ENCODE peak calls at places on chromosomes 1 and 21, in five cellular contexts. X, V, W, C and S are unnamed samples.

GRCh38 chr21:26449161-26449560 is 123.9 kb downstream of the CYYR1 start:
- DNase-seq in C (peak; percentile 88), V (no peak), W (peak; percentile 80), X (no peak), S (no peak)

GRCh38 chr1:67482733-67483482 is 52.7 kb upstream of the SERBP1 start:
- DNase-seq in V (no peak), C (no peak), W (no peak), X (no peak), S (no peak)

GRCh38 chr21:44426663-44427191 is 28.6 kb upstream of the LRRC3 start:
- DNase-seq in V (no peak), X (no peak), W (no peak), C (no peak), S (peak; percentile 56)

GRCh38 chr1:223718850-223719249 is 6.5 kb downstream of the CAPN2 start:
- DNase-seq in W (no peak), X (peak; percentile 51), V (no peak), C (peak; percentile 42), S (no peak)

GRCh38 chr1:85569122-85569521 is 11.4 kb upstream of the CCN1 start:
- DNase-seq in W (peak; percentile 75), X (peak; percentile 59), V (no peak), C (peak; percentile 92), S (no peak)

GRCh38 chr1:43764581-43764980 is 57.2 kb downstream of the ST3GAL3 start:
- DNase-seq in V (no peak), W (no peak), C (no peak), X (no peak), S (no peak)

GRCh38 chr1:33097137-33097611 is 16.2 kb downstream of the AZIN2 start:
- DNase-seq in W (peak; percentile 41), V (no peak), X (no peak), C (peak; percentile 40), S (no peak)

GRCh38 chr1:43596579-43596978 is 53.4 kb upstream of the KDM4A start:
- DNase-seq in V (no peak), X (no peak), W (no peak), C (no peak), S (no peak)

GRCh38 chr1:18949689-18950414 is 6.6 kb downstream of the IFFO2 start:
- DNase-seq in V (no peak), X (no peak), C (peak; percentile 70), W (peak; percentile 61), S (peak; percentile 83)

GRCh38 chr1:237050915-237051314 is 8.9 kb downstream of the RYR2 start:
- DNase-seq in V (no peak), X (no peak), C (no peak), W (no peak), S (no peak)

GRCh38 chr1:84916897-84917296 is 23.9 kb upstream of the LPAR3 start:
- DNase-seq in C (no peak), V (no peak), W (no peak), X (no peak), S (no peak)

GRCh38 chr1:3639397-3639911 is 10.4 kb downstream of the WRAP73 start:
- DNase-seq in V (no peak), X (no peak), C (no peak), W (no peak), S (peak; percentile 74)

GRCh38 chr1:28540651-28541050 is 12.2 kb upstream of the TRNAU1AP start:
- DNase-seq in V (no peak), X (peak; percentile 46), C (no peak), W (no peak), S (no peak)
- H3K9ac ChIP-seq in V (no peak overlapping the region), X (no peak overlapping the region), C (no peak overlapping the region), W (no peak overlapping the region), S (no peak overlapping the region)

GRCh38 chr21:36678538-36678937 is 20.4 kb upstream of the SIM2 start:
- DNase-seq in C (no peak), V (no peak), X (peak; percentile 85), W (no peak), S (no peak)

GRCh38 chr21:36672737-36673136 is 26.2 kb upstream of the SIM2 start:
- DNase-seq in V (no peak), W (no peak), X (peak; percentile 33), C (no peak), S (no peak)

GRCh38 chr21:36681117-36681631 is 17.7 kb upstream of the SIM2 start:
- DNase-seq in W (no peak), V (no peak), C (no peak), X (no peak), S (no peak)

DNA sequence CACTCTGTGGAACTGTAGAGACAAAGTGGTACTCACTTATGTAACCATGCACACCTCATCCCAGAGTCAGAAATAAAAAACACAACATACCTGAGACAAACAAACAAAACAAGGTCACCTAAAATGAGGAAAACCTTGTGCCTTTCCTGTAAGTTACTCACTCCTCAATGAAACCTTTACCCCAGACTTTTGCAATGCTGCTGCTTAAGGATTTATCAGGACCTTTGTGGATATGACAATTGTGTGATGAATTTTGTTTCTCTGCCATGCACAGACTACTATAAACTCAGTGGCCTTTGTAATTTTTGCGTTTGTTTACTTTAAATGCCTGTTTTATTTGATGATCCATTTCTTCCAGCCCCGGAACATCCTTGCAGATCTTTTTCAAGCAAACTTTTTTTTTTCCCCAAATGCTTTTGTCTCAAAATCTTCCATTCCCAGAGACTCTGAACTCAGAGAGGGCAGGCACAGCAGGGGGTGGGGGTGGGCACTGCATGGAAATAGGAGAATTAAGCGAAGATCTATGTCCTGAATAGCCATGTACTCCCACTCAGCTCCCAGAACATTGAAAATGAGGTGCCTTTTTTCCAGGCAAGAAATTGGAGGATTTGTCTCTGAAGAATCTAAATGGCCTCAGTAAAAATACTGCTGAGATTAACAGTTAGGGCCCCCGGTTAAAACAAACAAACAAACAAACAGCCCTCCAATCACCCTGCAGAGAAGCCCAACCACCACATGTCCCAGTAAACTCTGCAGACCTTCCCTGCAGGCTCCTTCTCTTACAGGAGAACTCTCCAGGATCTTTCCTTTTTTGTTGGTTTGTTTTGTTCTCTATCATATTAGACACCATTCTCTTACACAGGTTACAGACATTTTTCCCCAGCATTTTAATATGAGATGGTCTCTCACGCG is 22.6 kb upstream of the SIM2 start:
- DNase-seq in V (peak; percentile 24), X (peak; percentile 92), W (no peak), C (no peak), S (no peak)
- H3K27ac ChIP-seq in V (no peak overlapping the region), X (peak overlapping the region; percentile 81), W (no peak overlapping the region), C (no peak overlapping the region), S (no peak overlapping the region)

GRCh38 chr1:53195913-53196484 is 625 bp upstream of the CPT2 start:
- DNase-seq in V (no peak), C (peak; percentile 40), W (no peak), X (peak; percentile 32), S (no peak)

GRCh38 chr1:53195211-53195909 is 1.3 kb upstream of the CPT2 start:
- DNase-seq in W (no peak), C (no peak), X (no peak), V (no peak), S (no peak)

GRCh38 chr1:53197301-53198205 is 929 bp downstream of the CPT2 start:
- DNase-seq in W (no peak), C (peak; percentile 55), X (no peak), V (no peak), S (no peak)

GRCh38 chr1:53196485-53197271 is at the start of gene CPT2:
- DNase-seq in X (peak; percentile 94), W (peak; percentile 92), C (peak; percentile 98), V (peak; percentile 80), S (peak; percentile 99)

GRCh38 chr1:53198241-53198651 is 1.6 kb downstream of the CPT2 start:
- DNase-seq in X (no peak), C (peak; percentile 73), W (peak; percentile 40), V (no peak), S (no peak)
- H3K9ac ChIP-seq in X (no peak overlapping the region), C (peak overlapping the region; percentile 98), W (no peak overlapping the region), V (no peak overlapping the region), S (no peak overlapping the region)

DNA sequence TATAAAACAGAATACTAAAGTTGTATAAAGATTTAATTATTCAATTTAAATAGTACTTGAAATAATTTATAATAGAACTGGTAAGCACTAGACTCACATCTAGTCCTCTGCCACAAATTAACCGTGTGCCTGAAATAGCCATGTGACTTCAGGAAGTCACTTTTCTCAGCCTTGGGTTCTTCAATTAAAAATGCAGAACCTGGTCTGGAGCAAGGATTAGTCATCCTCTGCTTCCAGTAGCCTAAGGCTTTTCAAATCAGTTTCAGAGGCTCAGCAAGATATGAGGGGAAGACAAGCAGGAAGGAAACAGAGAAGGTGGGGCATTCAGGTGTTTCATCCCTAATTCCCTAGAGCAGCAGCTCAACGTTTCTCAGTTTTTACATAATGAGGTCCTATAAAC is 23.0 kb downstream of the DPH5 start:
- DNase-seq in C (peak; percentile 49), W (no peak), V (no peak), X (peak; percentile 62), S (no peak)
- H3K27ac ChIP-seq in C (no peak overlapping the region), W (no peak overlapping the region), V (no peak overlapping the region), X (no peak overlapping the region), S (no peak overlapping the region)

GRCh38 chr1:40802078-40803075 is 18.8 kb downstream of the KCNQ4 start:
- DNase-seq in C (peak; percentile 92), X (peak; percentile 75), W (peak; percentile 67), V (peak; percentile 89), S (peak; percentile 95)
- H3K9ac ChIP-seq in C (peak overlapping the region; percentile 55), X (no peak overlapping the region), W (peak overlapping the region; percentile 55), V (peak overlapping the region; percentile 75), S (no peak overlapping the region)

GRCh38 chr1:160797861-160798273 is 1.9 kb downstream of the LY9 start:
- DNase-seq in C (no peak), W (no peak), X (peak; percentile 37), V (no peak), S (no peak)
- H3K27ac ChIP-seq in C (no peak overlapping the region), W (no peak overlapping the region), X (no peak overlapping the region), V (no peak overlapping the region), S (no peak overlapping the region)

DNA sequence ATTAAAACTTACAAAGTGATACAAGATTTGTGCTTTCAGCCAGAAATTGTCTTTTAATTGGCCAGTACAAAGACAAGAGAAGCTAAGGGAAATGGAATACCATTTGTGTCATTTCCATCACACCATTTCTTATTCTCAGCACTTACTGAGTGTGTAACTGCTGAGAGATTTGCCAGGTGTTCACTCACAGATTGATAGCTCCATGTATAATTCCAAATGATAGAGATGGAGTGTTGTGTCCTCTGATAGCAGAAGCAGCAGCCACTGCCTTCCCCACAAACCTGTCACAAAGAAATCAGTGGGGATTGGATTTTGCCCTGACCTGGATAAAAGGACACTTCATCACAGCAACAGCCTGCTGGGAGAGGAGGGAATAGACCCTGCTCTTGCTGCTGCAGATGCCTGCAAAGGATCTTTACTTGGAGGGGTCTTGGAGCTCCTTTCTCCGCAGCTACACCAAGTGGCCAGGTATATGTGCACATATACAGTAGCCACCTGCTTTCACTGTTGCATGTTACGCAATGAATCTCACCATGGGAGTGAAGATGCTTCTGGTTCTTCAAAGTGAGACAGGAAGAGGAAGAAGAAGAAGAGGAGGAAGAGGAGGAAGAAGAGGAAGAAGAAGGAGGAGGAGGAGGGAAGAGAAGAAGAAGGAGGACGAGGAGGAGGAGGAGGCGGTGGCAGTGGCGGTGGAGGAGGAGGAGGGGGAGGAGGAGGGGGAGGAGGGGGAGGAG is 78.7 kb upstream of the KCNJ15 start:
- DNase-seq in W (no peak), V (no peak), X (no peak), C (no peak), S (no peak)
- H3K9ac ChIP-seq in W (no peak overlapping the region), V (no peak overlapping the region), X (no peak overlapping the region), C (no peak overlapping the region), S (no peak overlapping the region)